ENCODE peak calls at places on chromosomes 16 and 17, in ten cellular contexts. G is brain microvascular endothelial cell; D is substantia nigra; Z is upper lobe of right lung; X is activated T-helper 1 cell treated with anti-CD3 and anti-CD28 coated beads, Interleukin-2, amount 50 U/mL, for 16 hours; H is AG04449; W is stimulated activated CD8-positive, alpha-beta memory T cell treated with anti-CD3 and anti-CD28 coated beads, Interleukin-7, amount 100 ng/mL, for 24 hours; I is HTR-8/SVneo; M is PC-9; B is stimulated activated CD4-positive, alpha-beta T cell treated with anti-CD3 and anti-CD28 coated beads, Interleukin-1b, Interleukin-23, amount 100 ng/mL, for 24 hours. L is an unnamed sample.
A peak's percentile ranks its signal among the peaks of the same experiment; 100 is the strongest.

GRCh38 chr16:5025171-5025632 is 8.5 kb downstream of the NAGPA start:
- DNase-seq in G (no peak), D (peak; percentile 66), Z (no peak), X (no peak), H (no peak), W (no peak), I (no peak), M (no peak), B (no peak), L (no peak)

GRCh38 chr16:8866118-8866883 is 2.5 kb downstream of the CARHSP1 start:
- DNase-seq in G (no peak), D (peak; percentile 40), Z (no peak), X (no peak), H (no peak), W (no peak), I (no peak), M (no peak), B (no peak), L (no peak)

GRCh38 chr17:72922223-72922622 is 170.3 kb downstream of the SLC39A11 start:
- DNase-seq in G (no peak), D (no peak), Z (no peak), X (no peak), H (no peak), W (no peak), I (no peak), M (no peak), B (no peak), L (no peak)

GRCh38 chr17:83204230-83204725 is 124.9 kb downstream of the METRNL start:
- DNase-seq in G (no peak), D (no peak), Z (no peak), X (no peak), H (no peak), W (no peak), I (no peak), M (no peak), B (no peak), L (no peak)

GRCh38 chr16:49645263-49645662 is 210.6 kb downstream of the ZNF423 start:
- DNase-seq in G (no peak), D (no peak), Z (no peak), X (no peak), H (no peak), W (no peak), I (no peak), M (no peak), B (no peak), L (no peak)

GRCh38 chr17:68344701-68345136 is 53.4 kb downstream of the ARSG start:
- DNase-seq in G (no peak), D (no peak), Z (no peak), X (no peak), H (no peak), W (no peak), I (no peak), M (no peak), B (no peak), L (no peak)

GRCh38 chr16:57104706-57105105 is 12.3 kb downstream of the CPNE2 start:
- DNase-seq in G (no peak), D (no peak), Z (no peak), X (no peak), H (no peak), W (no peak), I (no peak), M (no peak), B (no peak), L (no peak)

GRCh38 chr17:75684249-75684648 is 17.1 kb downstream of the SAP30BP start:
- DNase-seq in G (peak; percentile 51), D (no peak), Z (no peak), X (no peak), H (no peak), W (no peak), I (no peak), M (no peak), B (no peak), L (no peak)

GRCh38 chr16:73028721-73029361 is 19.1 kb downstream of the ZFHX3 start:
- DNase-seq in G (no peak), D (no peak), Z (no peak), X (no peak), H (no peak), W (no peak), I (no peak), M (no peak), B (no peak), L (no peak)